ENCODE peak calls at places on chromosomes 1 and 21, in eight cellular contexts. One of them, this sample, is unnamed.

GRCh38 chr1:58779837-58780585 is 3.8 kb downstream of the JUN start:
- DNase-seq in transverse colon: peak
- DNase-seq in body of pancreas: peak
- DNase-seq in IMR-90: peak
- DNase-seq in erythroblast: no peak
- DNase-seq in endothelial cell of umbilical vein: peak
- DNase-seq in lower leg skin: no peak
- DNase-seq in uterus: peak
- DNase-seq in this sample: peak

GRCh38 chr1:188140958-188141357 is 1312.2 kb downstream of the PLA2G4A start:
- DNase-seq in endothelial cell of umbilical vein: no peak
- DNase-seq in lower leg skin: no peak
- DNase-seq in body of pancreas: no peak
- DNase-seq in transverse colon: no peak
- DNase-seq in uterus: no peak
- DNase-seq in IMR-90: no peak
- DNase-seq in erythroblast: no peak
- DNase-seq in this sample: no peak

GRCh38 chr1:67687649-67688048 is 2.6 kb downstream of the GADD45A start:
- DNase-seq in transverse colon: no peak
- DNase-seq in lower leg skin: no peak
- DNase-seq in IMR-90: peak
- DNase-seq in uterus: no peak
- DNase-seq in erythroblast: peak
- DNase-seq in endothelial cell of umbilical vein: no peak
- DNase-seq in body of pancreas: no peak
- DNase-seq in this sample: no peak

GRCh38 chr1:41612953-41613352 is 128.5 kb upstream of the EDN2 start:
- DNase-seq in uterus: peak
- DNase-seq in lower leg skin: peak
- DNase-seq in endothelial cell of umbilical vein: no peak
- DNase-seq in transverse colon: no peak
- DNase-seq in erythroblast: no peak
- DNase-seq in IMR-90: no peak
- DNase-seq in body of pancreas: no peak
- DNase-seq in this sample: no peak

GRCh38 chr1:33173091-33173490 is 8.8 kb downstream of the TRIM62 start:
- DNase-seq in uterus: no peak
- DNase-seq in endothelial cell of umbilical vein: no peak
- DNase-seq in transverse colon: no peak
- DNase-seq in body of pancreas: no peak
- DNase-seq in IMR-90: no peak
- DNase-seq in lower leg skin: peak
- DNase-seq in erythroblast: no peak
- DNase-seq in this sample: no peak

GRCh38 chr1:162927421-162927820 is 66.4 kb upstream of the CCDC190 start:
- DNase-seq in erythroblast: no peak
- DNase-seq in uterus: no peak
- DNase-seq in body of pancreas: no peak
- DNase-seq in transverse colon: no peak
- DNase-seq in endothelial cell of umbilical vein: no peak
- DNase-seq in lower leg skin: no peak
- DNase-seq in IMR-90: no peak
- DNase-seq in this sample: no peak

GRCh38 chr1:28437924-28438699 is 67.7 kb upstream of the RCC1 start:
- DNase-seq in lower leg skin: peak
- DNase-seq in IMR-90: peak
- DNase-seq in erythroblast: no peak
- DNase-seq in body of pancreas: peak
- DNase-seq in uterus: peak
- DNase-seq in transverse colon: peak
- DNase-seq in endothelial cell of umbilical vein: peak
- DNase-seq in this sample: peak

GRCh38 chr1:179087665-179088064 is 5.8 kb downstream of the TOR3A start:
- DNase-seq in endothelial cell of umbilical vein: peak
- DNase-seq in body of pancreas: peak
- DNase-seq in uterus: no peak
- DNase-seq in transverse colon: peak
- DNase-seq in IMR-90: no peak
- DNase-seq in erythroblast: no peak
- DNase-seq in lower leg skin: peak
- DNase-seq in this sample: no peak

GRCh38 chr21:37225440-37225839 is 41.7 kb downstream of the VPS26C start:
- DNase-seq in endothelial cell of umbilical vein: no peak
- DNase-seq in erythroblast: no peak
- DNase-seq in lower leg skin: peak
- DNase-seq in transverse colon: no peak
- DNase-seq in IMR-90: no peak
- DNase-seq in uterus: no peak
- DNase-seq in body of pancreas: no peak
- DNase-seq in this sample: no peak

GRCh38 chr1:33367488-33368405 is 46.8 kb upstream of the A3GALT2 start:
- DNase-seq in uterus: peak
- DNase-seq in lower leg skin: peak
- DNase-seq in erythroblast: peak
- DNase-seq in transverse colon: peak
- DNase-seq in IMR-90: peak
- DNase-seq in body of pancreas: peak
- DNase-seq in endothelial cell of umbilical vein: peak
- DNase-seq in this sample: peak

GRCh38 chr1:155463865-155464264 is 98.7 kb downstream of the ASH1L start:
- DNase-seq in uterus: no peak
- DNase-seq in endothelial cell of umbilical vein: no peak
- DNase-seq in erythroblast: no peak
- DNase-seq in lower leg skin: no peak
- DNase-seq in transverse colon: no peak
- DNase-seq in body of pancreas: no peak
- DNase-seq in IMR-90: peak
- DNase-seq in this sample: no peak

GRCh38 chr1:181126289-181126688 is 37.8 kb downstream of the IER5 start:
- DNase-seq in erythroblast: no peak
- DNase-seq in endothelial cell of umbilical vein: no peak
- DNase-seq in transverse colon: no peak
- DNase-seq in lower leg skin: no peak
- DNase-seq in uterus: no peak
- DNase-seq in IMR-90: no peak
- DNase-seq in body of pancreas: no peak
- DNase-seq in this sample: no peak
- TF ChIP-seq POLR2A in erythroblast: no peak
- TF ChIP-seq POLR2A in endothelial cell of umbilical vein: no peak
- TF ChIP-seq POLR2A in transverse colon: no peak
- TF ChIP-seq POLR2A in lower leg skin: no peak
- TF ChIP-seq POLR2A in uterus: no peak
- TF ChIP-seq POLR2A in IMR-90: no peak
- TF ChIP-seq POLR2A in body of pancreas: no peak
- TF ChIP-seq POLR2A in this sample: no peak

DNA sequence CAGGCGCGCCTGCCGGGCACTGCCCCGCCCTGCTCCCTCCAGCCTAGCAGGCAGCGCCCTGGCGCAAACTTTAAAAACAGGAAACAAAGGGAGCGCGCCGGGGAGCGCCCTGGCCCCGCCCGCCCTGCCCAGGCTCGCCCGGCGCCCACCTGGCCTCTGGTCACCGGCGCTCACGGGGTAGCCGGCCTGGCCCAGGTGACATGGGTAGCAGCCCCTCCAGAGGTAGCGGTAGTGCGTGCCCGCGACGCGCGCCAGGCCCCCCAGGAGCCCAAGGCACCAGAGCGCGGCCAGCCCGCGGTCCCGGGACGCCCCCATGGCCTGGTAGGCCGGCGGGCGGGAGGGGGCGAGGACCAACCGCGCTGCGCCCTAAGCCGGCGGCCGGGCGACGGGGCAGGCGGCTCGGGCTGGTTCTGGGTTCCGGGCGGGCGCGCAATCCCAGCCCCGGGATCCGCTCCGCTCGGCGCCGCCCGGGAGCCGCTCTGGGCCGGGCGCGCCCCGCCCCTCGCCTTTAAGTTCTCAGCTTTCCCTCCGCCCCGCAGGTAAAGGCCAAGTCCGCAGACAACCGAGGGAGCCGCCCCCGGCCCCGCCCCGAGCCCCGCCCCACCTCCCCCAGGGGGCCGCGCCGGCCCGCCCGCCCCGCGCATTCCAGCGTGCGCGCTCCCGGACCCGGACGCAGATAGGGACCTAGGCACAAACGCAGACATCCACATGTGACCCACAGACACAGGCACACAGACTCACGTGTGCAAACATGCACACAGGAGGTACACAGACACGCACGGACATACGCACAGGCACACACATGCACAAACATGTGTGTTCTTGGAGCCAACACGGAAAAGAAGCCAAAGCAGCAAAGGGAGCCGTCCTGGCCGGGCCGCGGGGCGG is 76.7 kb downstream of the ARHGEF16 start:
- DNase-seq in IMR-90: peak
- DNase-seq in transverse colon: peak
- DNase-seq in lower leg skin: peak
- DNase-seq in body of pancreas: peak
- DNase-seq in erythroblast: no peak
- DNase-seq in uterus: peak
- DNase-seq in endothelial cell of umbilical vein: peak
- DNase-seq in this sample: peak
- TF ChIP-seq POLR2A in IMR-90: no peak
- TF ChIP-seq POLR2A in transverse colon: no peak
- TF ChIP-seq POLR2A in lower leg skin: no peak
- TF ChIP-seq POLR2A in body of pancreas: peak
- TF ChIP-seq POLR2A in erythroblast: no peak
- TF ChIP-seq POLR2A in uterus: peak
- TF ChIP-seq POLR2A in endothelial cell of umbilical vein: peak
- TF ChIP-seq POLR2A in this sample: peak

GRCh38 chr1:43292151-43292550 is 6.8 kb upstream of the C1orf210 start:
- DNase-seq in lower leg skin: no peak
- DNase-seq in erythroblast: no peak
- DNase-seq in endothelial cell of umbilical vein: no peak
- DNase-seq in IMR-90: no peak
- DNase-seq in transverse colon: no peak
- DNase-seq in body of pancreas: no peak
- DNase-seq in uterus: no peak
- DNase-seq in this sample: no peak

GRCh38 chr1:43294761-43295160 is 6.0 kb upstream of the TIE1 start:
- DNase-seq in IMR-90: no peak
- DNase-seq in lower leg skin: no peak
- DNase-seq in erythroblast: no peak
- DNase-seq in uterus: no peak
- DNase-seq in transverse colon: no peak
- DNase-seq in body of pancreas: no peak
- DNase-seq in endothelial cell of umbilical vein: no peak
- DNase-seq in this sample: no peak

GRCh38 chr1:43293171-43293570 is 7.6 kb upstream of the TIE1 start:
- DNase-seq in erythroblast: no peak
- DNase-seq in transverse colon: no peak
- DNase-seq in endothelial cell of umbilical vein: no peak
- DNase-seq in uterus: no peak
- DNase-seq in lower leg skin: no peak
- DNase-seq in IMR-90: no peak
- DNase-seq in body of pancreas: no peak
- DNase-seq in this sample: no peak

GRCh38 chr1:43292679-43293078 is 7.3 kb upstream of the C1orf210 start:
- DNase-seq in uterus: no peak
- DNase-seq in lower leg skin: no peak
- DNase-seq in transverse colon: no peak
- DNase-seq in IMR-90: no peak
- DNase-seq in erythroblast: no peak
- DNase-seq in endothelial cell of umbilical vein: no peak
- DNase-seq in body of pancreas: no peak
- DNase-seq in this sample: no peak

DNA sequence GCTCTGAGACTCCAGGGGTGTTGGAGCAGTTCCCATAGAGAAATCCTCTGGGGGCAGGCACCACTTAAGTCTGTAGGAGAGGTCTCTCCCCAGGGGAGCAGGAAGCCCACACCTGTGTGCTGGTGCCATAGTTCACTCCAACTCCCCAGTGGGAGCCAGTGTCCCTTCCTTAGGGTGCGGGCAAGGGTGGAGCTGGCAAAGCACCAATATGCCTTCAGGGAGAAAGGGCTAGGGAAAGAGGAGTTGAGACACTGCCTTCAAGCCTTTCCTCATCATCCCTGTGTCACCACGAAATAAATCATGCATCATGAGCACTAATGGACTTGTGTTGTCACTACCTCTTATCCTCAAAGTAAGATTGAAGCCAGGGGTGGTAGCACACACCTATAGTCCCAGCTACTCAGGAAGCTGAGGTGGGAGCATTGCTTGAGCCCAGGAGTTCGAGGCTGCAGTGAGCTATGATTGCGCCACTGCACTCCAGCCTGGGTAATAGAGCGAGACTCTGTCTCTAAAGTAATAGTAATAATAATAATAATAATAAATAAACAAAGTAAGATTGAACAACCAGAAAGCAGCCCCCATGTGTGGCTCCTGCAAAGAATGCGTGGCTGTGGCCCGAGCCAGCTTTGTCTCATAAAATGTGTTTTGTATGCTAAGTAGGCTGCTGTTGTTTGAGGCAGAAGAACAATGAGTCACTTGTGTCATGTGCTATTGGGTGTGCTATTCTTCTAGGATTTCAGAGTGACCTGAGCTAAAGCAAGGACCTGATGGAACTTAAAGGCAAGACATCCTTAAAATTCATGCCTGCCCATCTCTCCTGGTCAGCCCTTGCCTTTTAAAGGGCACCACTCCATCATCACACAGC is 6.7 kb upstream of the TIE1 start:
- DNase-seq in erythroblast: no peak
- DNase-seq in IMR-90: peak
- DNase-seq in uterus: no peak
- DNase-seq in endothelial cell of umbilical vein: peak
- DNase-seq in lower leg skin: no peak
- DNase-seq in body of pancreas: no peak
- DNase-seq in transverse colon: peak
- DNase-seq in this sample: no peak
- TF ChIP-seq POLR2A in erythroblast: no peak
- TF ChIP-seq POLR2A in IMR-90: no peak
- TF ChIP-seq POLR2A in uterus: no peak
- TF ChIP-seq POLR2A in endothelial cell of umbilical vein: no peak
- TF ChIP-seq POLR2A in lower leg skin: no peak
- TF ChIP-seq POLR2A in body of pancreas: no peak
- TF ChIP-seq POLR2A in transverse colon: no peak
- TF ChIP-seq POLR2A in this sample: peak

GRCh38 chr1:102796429-102796828 is 311.9 kb downstream of the COL11A1 start:
- DNase-seq in body of pancreas: no peak
- DNase-seq in erythroblast: no peak
- DNase-seq in transverse colon: no peak
- DNase-seq in lower leg skin: no peak
- DNase-seq in endothelial cell of umbilical vein: no peak
- DNase-seq in uterus: no peak
- DNase-seq in IMR-90: no peak
- DNase-seq in this sample: no peak

GRCh38 chr1:102799496-102799895 is 308.8 kb downstream of the COL11A1 start:
- DNase-seq in transverse colon: no peak
- DNase-seq in lower leg skin: no peak
- DNase-seq in endothelial cell of umbilical vein: no peak
- DNase-seq in erythroblast: no peak
- DNase-seq in IMR-90: peak
- DNase-seq in uterus: no peak
- DNase-seq in body of pancreas: no peak
- DNase-seq in this sample: no peak

DNA sequence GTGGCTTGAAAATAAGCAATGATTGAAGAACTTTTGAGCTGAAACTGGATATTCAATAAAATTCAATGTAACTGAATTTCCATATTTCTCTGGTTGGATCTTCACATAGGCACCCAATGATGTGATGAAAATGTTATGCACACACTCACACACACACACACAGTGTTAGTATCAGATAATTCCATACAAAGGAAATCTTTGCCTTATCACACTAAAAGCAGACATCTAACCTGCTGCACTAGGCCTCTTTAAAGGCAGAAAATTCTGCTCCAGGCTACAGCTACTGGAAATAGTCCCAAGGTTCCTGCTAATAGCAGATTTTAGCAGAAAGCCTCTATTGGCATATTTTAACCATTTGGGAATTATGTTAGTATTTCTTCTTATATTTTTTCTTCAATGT is 309.6 kb downstream of the COL11A1 start:
- DNase-seq in endothelial cell of umbilical vein: no peak
- DNase-seq in lower leg skin: no peak
- DNase-seq in transverse colon: no peak
- DNase-seq in body of pancreas: no peak
- DNase-seq in IMR-90: no peak
- DNase-seq in uterus: no peak
- DNase-seq in erythroblast: no peak
- DNase-seq in this sample: no peak
- TF ChIP-seq POLR2A in endothelial cell of umbilical vein: no peak
- TF ChIP-seq POLR2A in lower leg skin: no peak
- TF ChIP-seq POLR2A in transverse colon: no peak
- TF ChIP-seq POLR2A in body of pancreas: no peak
- TF ChIP-seq POLR2A in IMR-90: no peak
- TF ChIP-seq POLR2A in uterus: no peak
- TF ChIP-seq POLR2A in erythroblast: no peak
- TF ChIP-seq POLR2A in this sample: no peak

This sample was measured in gastrocnemius medialis.